ENCODE peak calls at places on chromosomes 16 and 17, in four cellular contexts. S, O, D and Y are unnamed samples.

GRCh38 chr17:63842173-63842539 is 329 bp downstream of the SMARCD2 start:
- DNase-seq in S (no peak), O (peak; percentile 54), D (no peak), Y (peak; percentile 51)

GRCh38 chr17:70184207-70184606 is 14.9 kb downstream of the KCNJ2 start:
- DNase-seq in S (no peak), O (no peak), D (no peak), Y (no peak)

GRCh38 chr17:1366234-1366633 is 33.8 kb downstream of the YWHAE start:
- DNase-seq in S (no peak), O (no peak), D (no peak), Y (no peak)

GRCh38 chr16:47492428-47493357 is 31.6 kb downstream of the PHKB start:
- DNase-seq in S (no peak), O (peak; percentile 79), D (no peak), Y (peak; percentile 83)

GRCh38 chr16:48408688-48409087 is 23.5 kb upstream of the SIAH1 start:
- DNase-seq in S (no peak), O (no peak), D (peak; percentile 18), Y (peak; percentile 78)

GRCh38 chr17:78998311-78999055 is 11.1 kb downstream of the CANT1 start:
- DNase-seq in S (no peak), O (peak; percentile 59), D (no peak), Y (peak; percentile 43)

GRCh38 chr16:1140582-1140981 is 12.3 kb upstream of the CACNA1H start:
- DNase-seq in S (no peak), O (no peak), D (no peak), Y (no peak)

GRCh38 chr16:89452241-89452640 is 38.1 kb downstream of the ANKRD11 start:
- DNase-seq in S (no peak), O (no peak), D (no peak), Y (no peak)

GRCh38 chr16:66366433-66367299 is at the start of gene CDH5:
- DNase-seq in S (no peak), O (peak; percentile 75), D (no peak), Y (peak; percentile 60)

GRCh38 chr17:14197582-14197981 is 39.1 kb downstream of the CDRT15 start:
- DNase-seq in S (no peak), O (no peak), D (no peak), Y (no peak)

GRCh38 chr17:43016216-43016615 is 6.0 kb downstream of the VAT1 start:
- DNase-seq in S (no peak), O (no peak), D (no peak), Y (no peak)

GRCh38 chr16:73916839-73917594 is 379.6 kb upstream of the PSMD7 start:
- DNase-seq in S (no peak), O (no peak), D (no peak), Y (no peak)

GRCh38 chr17:41967141-41967920 is 736 bp downstream of the CNP start:
- DNase-seq in S (no peak), O (no peak), D (peak; percentile 30), Y (peak; percentile 36)

GRCh38 chr17:35973333-35974260 is 7.7 kb downstream of the CCL16 start:
- DNase-seq in S (no peak), O (no peak), D (peak; percentile 73), Y (no peak)

GRCh38 chr16:54602666-54603065 is 316.1 kb upstream of the IRX3 start:
- DNase-seq in S (no peak), O (no peak), D (no peak), Y (no peak)

GRCh38 chr16:78290498-78291271 is 191.2 kb downstream of the WWOX start:
- DNase-seq in S (no peak), O (no peak), D (no peak), Y (no peak)

GRCh38 chr16:59047114-59047513 is 313.0 kb upstream of the GOT2 start:
- DNase-seq in S (peak; percentile 11), O (no peak), D (no peak), Y (no peak)

GRCh38 chr17:48439875-48440505 is 10.0 kb upstream of the SKAP1 start:
- DNase-seq in S (no peak), O (no peak), D (no peak), Y (no peak)

GRCh38 chr16:69478685-69479084 is 54.3 kb downstream of the CYB5B start:
- DNase-seq in S (no peak), O (no peak), D (no peak), Y (no peak)
- H3K27ac ChIP-seq in S (no peak overlapping the region), O (no peak overlapping the region), D (no peak overlapping the region), Y (no peak overlapping the region)

GRCh38 chr17:82076785-82077591 is 11.4 kb upstream of the DUS1L start:
- DNase-seq in S (peak; percentile 57), O (no peak), D (no peak), Y (no peak)
- TF ChIP-seq CTCF in S (no peak), O (no peak), D (no peak), Y (no peak)

GRCh38 chr16:17467923-17468540 is 2.7 kb downstream of the XYLT1 start:
- DNase-seq in S (peak; percentile 84), O (peak; percentile 58), D (peak; percentile 6), Y (peak; percentile 70)

GRCh38 chr16:17470002-17470870 is 524 bp downstream of the XYLT1 start:
- DNase-seq in S (peak; percentile 31), O (peak; percentile 21), D (peak; percentile 4), Y (peak; percentile 86)

GRCh38 chr16:17469742-17470001 is 1.1 kb downstream of the XYLT1 start:
- DNase-seq in S (no peak), O (no peak), D (no peak), Y (no peak)

GRCh38 chr16:17468611-17469010 is 2.1 kb downstream of the XYLT1 start:
- DNase-seq in S (peak; percentile 7), O (no peak), D (no peak), Y (no peak)

DNA sequence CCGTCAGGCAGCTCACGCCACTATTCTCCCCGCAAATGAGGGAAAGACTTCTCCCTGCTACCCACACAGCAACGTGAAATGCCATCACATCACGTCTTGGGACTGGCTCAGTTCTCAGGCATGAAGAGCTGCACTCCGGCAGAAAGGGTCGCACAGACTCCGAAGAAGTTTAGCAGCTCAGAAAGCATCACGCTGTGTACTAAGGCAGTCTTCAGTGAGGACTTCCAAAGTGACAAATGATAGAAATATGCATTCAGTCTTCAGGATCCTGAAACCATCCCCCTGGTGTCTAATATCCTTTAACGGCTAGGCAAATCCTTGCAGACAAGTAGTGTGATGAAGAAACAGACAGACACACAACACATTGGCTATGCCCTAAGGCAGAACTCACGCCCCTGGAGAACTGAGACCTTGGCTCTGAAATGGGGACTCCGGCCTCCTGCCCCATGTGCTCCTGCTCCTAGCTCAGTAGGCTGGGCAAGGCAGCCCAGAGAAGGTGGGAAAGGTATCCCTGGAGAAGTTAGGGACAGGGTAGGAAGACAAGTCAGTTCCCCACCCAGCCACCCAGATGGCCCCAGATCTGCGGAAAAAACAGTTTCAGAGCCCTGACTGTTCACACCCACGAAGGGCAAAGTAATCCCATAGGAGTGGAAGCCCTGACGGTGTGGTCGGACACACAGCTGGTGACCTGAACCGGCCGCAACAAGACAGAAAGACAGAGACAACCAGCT is 1.6 kb downstream of the XYLT1 start:
- DNase-seq in S (peak; percentile 17), O (peak; percentile 19), D (peak; percentile 39), Y (no peak)
- H3K27ac ChIP-seq in S (no peak overlapping the region), O (no peak overlapping the region), D (no peak overlapping the region), Y (no peak overlapping the region)

GRCh38 chr17:336110-337021 is 16.2 kb downstream of the RPH3AL start:
- DNase-seq in S (peak; percentile 56), O (peak; percentile 76), D (no peak), Y (peak; percentile 91)

GRCh38 chr17:335691-336090 is 16.9 kb downstream of the RPH3AL start:
- DNase-seq in S (peak; percentile 47), O (no peak), D (no peak), Y (no peak)

GRCh38 chr17:337866-338265 is 14.7 kb downstream of the RPH3AL start:
- DNase-seq in S (no peak), O (no peak), D (no peak), Y (no peak)

GRCh38 chr17:337453-337852 is 15.2 kb downstream of the RPH3AL start:
- DNase-seq in S (no peak), O (no peak), D (no peak), Y (peak; percentile 36)

GRCh38 chr17:337022-337420 is 15.6 kb downstream of the RPH3AL start:
- DNase-seq in S (no peak), O (no peak), D (no peak), Y (no peak)
- TF ChIP-seq CTCF in S (no peak), O (no peak), D (no peak), Y (no peak)

DNA sequence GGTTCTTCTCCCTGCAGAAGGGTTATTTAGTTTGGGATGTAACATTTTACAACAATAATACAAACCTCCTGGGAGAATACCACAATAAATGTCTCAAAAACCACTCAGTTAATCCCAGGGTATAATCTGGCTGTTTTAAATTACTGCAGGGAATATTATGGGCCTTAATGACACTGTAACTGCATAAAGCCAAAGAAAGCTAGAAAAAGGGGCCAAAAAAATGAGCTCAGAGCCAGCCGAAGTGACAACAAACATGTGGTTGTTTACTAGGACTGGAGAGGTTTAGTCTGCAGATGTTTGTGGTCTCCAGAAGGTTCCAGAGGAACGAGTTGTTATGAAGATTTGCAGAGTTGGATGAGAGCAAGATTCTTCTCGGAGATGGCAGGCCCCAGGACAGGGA is 97.1 kb upstream of the AKTIP start:
- DNase-seq in S (no peak), O (no peak), D (no peak), Y (no peak)
- H3K27ac ChIP-seq in S (no peak overlapping the region), O (no peak overlapping the region), D (no peak overlapping the region), Y (no peak overlapping the region)

GRCh38 chr17:50533185-50533584 is 650 bp downstream of the EPN3 start:
- DNase-seq in S (no peak), O (no peak), D (no peak), Y (no peak)
- TF ChIP-seq CTCF in S (no peak), O (no peak), D (no peak), Y (no peak)

DNA sequence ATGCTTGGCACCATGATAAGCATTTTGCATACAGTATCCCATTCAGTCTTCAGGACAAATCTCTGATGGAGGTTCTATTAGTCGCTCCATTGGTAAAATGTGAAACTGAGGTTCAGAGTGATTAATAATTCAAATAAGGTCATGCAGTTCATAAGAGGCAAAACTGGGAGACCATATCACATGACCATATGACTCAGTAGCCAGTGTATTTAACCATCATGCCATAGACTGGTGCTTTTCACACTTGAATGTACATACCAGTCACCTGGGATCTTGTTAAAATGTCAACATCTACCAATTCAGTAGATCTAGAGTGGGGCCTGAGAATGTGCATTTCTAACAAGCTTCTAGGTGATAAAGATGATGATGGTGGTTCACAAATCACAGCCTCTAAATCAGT is 4.3 kb downstream of the ACSM3 start:
- DNase-seq in S (no peak), O (no peak), D (peak; percentile 53), Y (no peak)
- H3K27ac ChIP-seq in S (no peak overlapping the region), O (no peak overlapping the region), D (no peak overlapping the region), Y (no peak overlapping the region)

GRCh38 chr16:56737539-56737938 is 7.6 kb downstream of the NUP93 start:
- DNase-seq in S (no peak), O (no peak), D (no peak), Y (no peak)
- TF ChIP-seq CTCF in S (no peak), O (no peak), D (no peak), Y (no peak)

GRCh38 chr17:80460286-80460881 is 16.0 kb downstream of the NPTX1 start:
- DNase-seq in S (no peak), O (no peak), D (no peak), Y (no peak)
- H3K27ac ChIP-seq in S (no peak overlapping the region), O (peak overlapping the region; percentile 72), D (no peak overlapping the region), Y (no peak overlapping the region)